ENCODE peak calls at places on chromosomes 5 and 9, in four cellular contexts. I is upper lobe of left lung, U is kidney, B is foreskin fibroblast. J is an unnamed sample.

GRCh38 chr5:98593418-98593817 is 180.0 kb upstream of the RGMB start:
- DNase-seq in U (no peak), I (no peak), B (no peak), J (no peak)

GRCh38 chr5:176373100-176373818 is 8.0 kb downstream of the ARL10 start:
- DNase-seq in U (no peak), B (peak), I (no peak), J (no peak)

GRCh38 chr5:94544031-94544650 is 74.3 kb downstream of the KIAA0825 start:
- DNase-seq in B (peak), U (no peak), I (no peak), J (no peak)

GRCh38 chr9:137311971-137312851 is 10.1 kb upstream of the NRARP start:
- DNase-seq in U (peak), I (peak), B (no peak), J (no peak)

GRCh38 chr9:16191691-16192402 is 639.0 kb downstream of the CCDC171 start:
- DNase-seq in B (peak), I (peak), U (peak), J (peak)

GRCh38 chr5:149839761-149840160 is 104.8 kb downstream of the PDE6A start:
- DNase-seq in B (peak), I (no peak), U (no peak), J (no peak)

GRCh38 chr9:120446681-120447080 is 133.3 kb downstream of the CDK5RAP2 start:
- DNase-seq in U (no peak), B (peak), I (no peak), J (no peak)

GRCh38 chr9:31470051-31470450 is 914.4 kb upstream of the ACO1 start:
- DNase-seq in I (no peak), B (no peak), U (no peak), J (no peak)

GRCh38 chr5:55633574-55634203 is 78.4 kb downstream of the SLC38A9 start:
- DNase-seq in U (no peak), I (no peak), B (peak), J (no peak)

GRCh38 chr9:12698986-12699385 is 5.8 kb downstream of the TYRP1 start:
- DNase-seq in U (no peak), I (no peak), B (no peak), J (no peak)

DNA sequence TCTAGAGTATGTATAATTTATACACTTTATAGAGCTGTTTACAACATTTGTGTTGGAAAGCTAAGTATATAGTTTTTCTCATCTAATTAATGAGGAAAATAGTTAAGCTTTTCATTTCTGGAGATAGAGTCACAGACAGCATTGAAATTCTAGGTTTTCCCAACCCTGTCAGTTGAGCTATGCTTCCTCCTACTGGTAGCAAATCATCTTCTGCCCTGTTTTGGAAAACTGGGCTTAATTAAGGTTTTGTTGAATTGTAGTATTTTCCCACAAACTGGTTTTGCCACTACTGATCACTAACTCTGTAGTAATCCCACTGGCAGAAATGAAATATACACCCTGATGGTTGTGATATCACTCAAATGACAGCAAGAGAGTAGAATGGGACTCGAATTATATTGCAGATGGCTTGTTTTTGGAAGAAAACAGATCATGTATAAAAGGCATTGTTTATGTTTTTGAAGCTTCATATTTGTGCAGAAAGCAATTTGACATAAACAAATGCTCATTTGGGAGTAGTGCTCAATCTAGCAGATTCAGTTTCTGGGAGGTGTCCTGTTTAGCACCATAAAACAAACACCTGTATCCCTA is 46.6 kb downstream of the CD180 start:
- DNase-seq in I (no peak), B (peak), U (no peak), J (no peak)
- TF ChIP-seq CTCF in I (peak), B (peak), U (peak), J (no peak)

GRCh38 chr5:38190111-38190510 is 68.2 kb upstream of the EGFLAM start:
- DNase-seq in U (no peak), B (no peak), I (no peak), J (no peak)

GRCh38 chr5:38188591-38188990 is 69.8 kb upstream of the EGFLAM start:
- DNase-seq in U (no peak), B (no peak), I (no peak), J (no peak)

GRCh38 chr5:38191693-38192092 is 66.7 kb upstream of the EGFLAM start:
- DNase-seq in I (no peak), B (no peak), U (no peak), J (no peak)

GRCh38 chr5:38189031-38189632 is 69.2 kb upstream of the EGFLAM start:
- DNase-seq in I (peak), B (no peak), U (no peak), J (no peak)

GRCh38 chr5:38193015-38193581 is 65.3 kb upstream of the EGFLAM start:
- DNase-seq in B (peak), U (peak), I (no peak), J (peak)
- TF ChIP-seq CTCF in B (peak), U (peak), I (peak), J (peak)

DNA sequence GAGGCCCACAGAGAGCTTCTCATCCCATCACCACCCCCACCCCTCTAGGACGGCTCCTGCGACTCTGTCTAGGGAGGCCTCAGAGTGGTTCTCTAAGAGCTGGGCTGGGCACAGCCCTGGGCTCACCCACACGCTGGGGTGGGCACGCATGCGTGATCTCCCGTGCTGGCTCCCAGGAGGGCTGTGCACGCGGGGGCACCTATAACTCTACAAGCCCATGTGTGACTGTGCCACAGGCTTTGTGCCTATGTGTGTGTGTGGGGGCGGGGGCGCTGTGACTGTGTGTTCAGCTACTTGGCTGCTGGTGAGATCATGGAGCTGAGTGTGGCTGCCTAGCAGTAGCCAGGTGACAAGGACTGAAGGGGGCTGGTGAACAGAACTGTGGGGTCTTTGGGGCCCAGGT is 32.2 kb downstream of the NDUFA8 start:
- DNase-seq in U (no peak), B (no peak), I (no peak), J (no peak)
- TF ChIP-seq CTCF in U (no peak), B (no peak), I (no peak), J (no peak)

GRCh38 chr5:136836093-136836492 is 470.7 kb upstream of the TRPC7 start:
- DNase-seq in B (no peak), U (no peak), I (no peak), J (no peak)
- TF ChIP-seq CTCF in B (no peak), U (no peak), I (no peak), J (no peak)

GRCh38 chr9:93473411-93473810 is 20.0 kb upstream of the FAM120AOS start:
- DNase-seq in B (peak), U (no peak), I (no peak), J (no peak)
- TF ChIP-seq CTCF in B (no peak), U (no peak), I (no peak), J (no peak)

GRCh38 chr9:28951945-28952344 is 1378.7 kb upstream of the C9orf72 start:
- DNase-seq in U (no peak), I (no peak), B (peak), J (no peak)
- TF ChIP-seq CTCF in U (peak), I (no peak), B (no peak), J (no peak)

DNA sequence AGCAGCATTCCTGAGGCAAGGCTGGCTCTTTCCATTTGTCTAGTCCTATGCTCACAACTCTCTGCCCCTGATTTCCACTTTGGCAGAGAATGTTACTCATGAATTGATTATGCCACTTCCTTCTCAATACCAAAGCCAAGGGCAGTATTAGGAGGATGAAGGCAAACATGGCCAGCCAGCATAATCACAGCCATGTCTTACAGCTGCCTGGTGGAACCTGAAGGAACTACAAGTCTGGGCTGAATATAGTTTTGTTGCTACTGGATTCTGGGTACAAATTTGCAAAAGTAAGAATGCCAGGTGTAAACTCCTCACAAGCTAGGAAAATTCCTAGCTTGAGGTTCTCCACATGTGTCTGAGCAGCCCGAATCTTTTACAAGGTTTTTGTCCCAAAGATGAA is 4.2 kb downstream of the SIL1 start:
- DNase-seq in U (no peak), I (no peak), B (peak), J (no peak)
- TF ChIP-seq CTCF in U (no peak), I (peak), B (no peak), J (peak)

DNA sequence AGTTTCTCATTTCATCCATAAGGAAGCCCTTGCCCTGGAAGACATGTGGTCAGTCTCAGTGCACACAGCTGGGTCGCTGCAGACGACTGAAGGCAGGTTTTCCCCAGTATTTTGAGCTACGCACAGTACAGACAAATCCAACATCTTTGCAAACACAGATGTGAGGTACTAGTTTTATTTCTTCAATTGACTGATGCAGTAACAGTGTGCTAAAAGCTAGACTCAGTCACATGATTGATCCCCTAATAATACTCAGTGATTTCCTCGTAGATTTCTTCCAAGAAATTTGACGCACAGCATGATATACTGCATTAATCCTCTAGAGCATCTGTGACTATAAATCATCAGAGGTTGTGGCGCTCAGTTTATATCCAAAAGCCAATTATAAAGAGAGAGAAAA is 346.1 kb downstream of the DIRAS2 start:
- DNase-seq in B (no peak), I (no peak), U (no peak), J (no peak)
- TF ChIP-seq CTCF in B (no peak), I (no peak), U (no peak), J (no peak)

J was measured in mesothelial cell of epicardium.